ENCODE peak calls at places on chromosomes 1 and 21, in eight cellular contexts. H, S, A, Y, R, P, K and F are unnamed samples.
A peak's percentile ranks its signal among the peaks of the same experiment; 100 is the strongest.

GRCh38 chr1:103917771-103918170 is 168.1 kb downstream of the AMY1C start:
- DNase-seq in S (no peak), R (no peak), A (no peak), H (no peak), Y (no peak), K (no peak), P (no peak), F (no peak)

GRCh38 chr1:111232134-111232533 is 4.6 kb downstream of the CHI3L2 start:
- DNase-seq in S (no peak), P (no peak), K (no peak), A (no peak), Y (no peak), H (no peak), R (no peak), F (no peak)

GRCh38 chr1:26848947-26849774 is 13.8 kb upstream of the SFN start:
- DNase-seq in A (peak; percentile 88), S (no peak), H (peak; percentile 79), R (no peak), K (peak; percentile 95), P (peak; percentile 95), Y (no peak), F (peak; percentile 73)

GRCh38 chr1:119163396-119163795 is 22.9 kb upstream of the WARS2 start:
- DNase-seq in P (no peak), S (no peak), K (no peak), H (no peak), Y (no peak), R (no peak), A (no peak), F (no peak)

GRCh38 chr1:29513357-29513756 is 277.0 kb downstream of the PTPRU start:
- DNase-seq in A (peak; percentile 51), K (no peak), Y (no peak), H (peak; percentile 84), R (no peak), S (peak; percentile 43), P (peak; percentile 57), F (peak; percentile 53)

GRCh38 chr21:32889596-32889995 is 118.0 kb upstream of the PAXBP1 start:
- DNase-seq in K (no peak), H (no peak), Y (no peak), R (no peak), P (no peak), A (no peak), S (no peak), F (no peak)

GRCh38 chr1:72845342-72845741 is 563.0 kb upstream of the NEGR1 start:
- DNase-seq in H (no peak), P (peak; percentile 0), A (no peak), R (no peak), Y (no peak), K (no peak), S (no peak), F (no peak)

GRCh38 chr21:30345014-30345413 is 3.4 kb downstream of the KRTAP23-1 start:
- DNase-seq in Y (no peak), R (no peak), H (no peak), A (no peak), K (no peak), S (no peak), P (no peak), F (no peak)

GRCh38 chr21:36060159-36060921 is at the start of gene SETD4:
- DNase-seq in A (peak; percentile 93), H (peak; percentile 90), S (peak; percentile 75), K (peak; percentile 94), Y (peak; percentile 54), P (peak; percentile 95), R (peak; percentile 95), F (peak; percentile 98)

GRCh38 chr1:184822267-184822666 is 67.6 kb upstream of the EDEM3 start:
- DNase-seq in Y (no peak), K (no peak), R (no peak), P (no peak), A (no peak), S (no peak), H (no peak), F (no peak)

GRCh38 chr21:45505416-45506021 is 36.7 kb downstream of the SLC19A1 start:
- DNase-seq in K (peak; percentile 27), A (peak; percentile 87), P (no peak), H (no peak), R (peak; percentile 47), Y (no peak), S (no peak), F (no peak)

GRCh38 chr1:96358057-96358456 is 363.5 kb upstream of the PTBP2 start:
- DNase-seq in S (no peak), Y (no peak), A (no peak), R (no peak), K (no peak), H (no peak), P (peak; percentile 37), F (no peak)
- TF ChIP-seq POLR2A in S (no peak), Y (no peak), A (no peak), R (no peak), K (no peak), H (no peak), P (no peak), F (no peak)

DNA sequence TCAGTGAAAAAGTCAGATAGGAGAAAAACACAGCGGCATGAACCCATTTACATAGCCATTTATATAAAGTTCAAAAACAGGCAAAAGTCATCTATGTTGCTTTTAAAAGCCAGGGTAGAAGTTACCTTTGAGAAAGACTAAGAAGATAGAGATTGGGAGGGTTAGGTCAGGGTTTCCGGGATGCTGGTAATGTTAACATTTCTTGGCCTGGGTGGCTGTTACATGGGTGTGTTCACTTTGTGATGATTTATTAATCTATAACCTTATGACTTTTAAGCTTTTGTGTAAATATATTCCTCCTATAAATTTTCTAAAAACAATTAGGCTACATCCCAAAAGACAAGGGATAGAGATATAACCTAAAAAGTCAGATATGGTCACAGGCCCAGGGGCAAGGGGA is 15.0 kb upstream of the FAM20B start:
- DNase-seq in A (no peak), R (no peak), H (no peak), P (no peak), K (no peak), S (no peak), Y (no peak), F (no peak)
- TF ChIP-seq POLR2A in A (no peak), R (no peak), H (no peak), P (no peak), K (no peak), S (no peak), Y (no peak), F (no peak)

GRCh38 chr1:2558861-2559260 is 2.7 kb downstream of the TNFRSF14 start:
- DNase-seq in K (no peak), S (no peak), H (no peak), R (no peak), P (no peak), Y (no peak), A (no peak), F (no peak)

GRCh38 chr1:2556277-2557145 is at the start of gene TNFRSF14:
- DNase-seq in A (peak; percentile 74), P (no peak), H (no peak), Y (no peak), S (no peak), R (peak; percentile 69), K (peak; percentile 84), F (no peak)

GRCh38 chr1:2558420-2558819 is 2.2 kb downstream of the TNFRSF14 start:
- DNase-seq in R (no peak), A (no peak), K (no peak), H (no peak), S (no peak), Y (no peak), P (no peak), F (no peak)

GRCh38 chr1:2558030-2558400 is 1.8 kb downstream of the TNFRSF14 start:
- DNase-seq in Y (no peak), A (no peak), K (no peak), S (no peak), P (no peak), R (no peak), H (no peak), F (no peak)

DNA sequence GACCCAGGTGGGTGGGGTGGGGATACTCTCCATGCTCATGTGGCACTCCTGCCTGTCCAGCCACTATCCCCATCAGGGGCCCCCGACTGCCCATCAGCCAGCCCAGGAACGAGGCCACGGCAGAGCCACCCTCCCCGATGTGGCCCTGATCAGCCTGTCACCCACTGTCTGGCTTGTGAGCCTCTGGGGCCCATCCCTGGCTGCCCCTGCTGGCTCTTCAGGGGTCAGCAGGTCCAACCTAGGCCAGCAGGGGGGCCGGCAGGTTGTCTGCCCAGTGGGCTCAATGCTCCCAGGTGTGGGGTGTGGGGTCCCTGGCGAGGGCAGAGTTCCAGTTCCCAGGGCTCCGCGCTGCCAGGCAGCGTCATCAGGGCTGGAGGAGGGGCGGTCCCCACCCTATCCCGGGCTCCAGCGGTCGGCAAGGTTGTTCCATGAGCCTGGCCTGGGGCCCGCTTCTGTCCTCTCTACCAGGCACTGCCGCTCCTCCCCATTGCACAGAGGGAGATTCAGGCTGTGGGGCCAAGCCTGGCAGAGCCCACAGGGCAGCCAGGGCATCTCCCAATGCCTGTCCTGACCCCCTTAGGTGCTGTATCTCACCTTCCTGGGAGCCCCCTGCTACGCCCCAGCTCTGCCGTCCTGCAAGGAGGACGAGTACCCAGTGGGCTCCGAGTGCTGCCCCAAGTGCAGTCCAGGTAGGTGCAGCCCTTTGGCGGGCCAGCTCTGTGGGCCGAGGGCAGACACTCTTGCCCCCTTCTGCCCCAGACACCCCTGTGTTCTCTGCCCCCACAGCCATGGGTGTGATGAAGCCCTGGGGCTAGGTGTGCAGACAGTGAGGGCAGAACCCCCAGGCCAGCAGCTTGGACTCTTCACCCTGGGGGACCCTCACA is 1.2 kb downstream of the TNFRSF14 start:
- DNase-seq in H (no peak), S (no peak), A (peak; percentile 75), Y (no peak), K (peak; percentile 84), P (no peak), R (no peak), F (no peak)
- TF ChIP-seq POLR2A in H (no peak), S (no peak), A (no peak), Y (no peak), K (no peak), P (no peak), R (no peak), F (no peak)

DNA sequence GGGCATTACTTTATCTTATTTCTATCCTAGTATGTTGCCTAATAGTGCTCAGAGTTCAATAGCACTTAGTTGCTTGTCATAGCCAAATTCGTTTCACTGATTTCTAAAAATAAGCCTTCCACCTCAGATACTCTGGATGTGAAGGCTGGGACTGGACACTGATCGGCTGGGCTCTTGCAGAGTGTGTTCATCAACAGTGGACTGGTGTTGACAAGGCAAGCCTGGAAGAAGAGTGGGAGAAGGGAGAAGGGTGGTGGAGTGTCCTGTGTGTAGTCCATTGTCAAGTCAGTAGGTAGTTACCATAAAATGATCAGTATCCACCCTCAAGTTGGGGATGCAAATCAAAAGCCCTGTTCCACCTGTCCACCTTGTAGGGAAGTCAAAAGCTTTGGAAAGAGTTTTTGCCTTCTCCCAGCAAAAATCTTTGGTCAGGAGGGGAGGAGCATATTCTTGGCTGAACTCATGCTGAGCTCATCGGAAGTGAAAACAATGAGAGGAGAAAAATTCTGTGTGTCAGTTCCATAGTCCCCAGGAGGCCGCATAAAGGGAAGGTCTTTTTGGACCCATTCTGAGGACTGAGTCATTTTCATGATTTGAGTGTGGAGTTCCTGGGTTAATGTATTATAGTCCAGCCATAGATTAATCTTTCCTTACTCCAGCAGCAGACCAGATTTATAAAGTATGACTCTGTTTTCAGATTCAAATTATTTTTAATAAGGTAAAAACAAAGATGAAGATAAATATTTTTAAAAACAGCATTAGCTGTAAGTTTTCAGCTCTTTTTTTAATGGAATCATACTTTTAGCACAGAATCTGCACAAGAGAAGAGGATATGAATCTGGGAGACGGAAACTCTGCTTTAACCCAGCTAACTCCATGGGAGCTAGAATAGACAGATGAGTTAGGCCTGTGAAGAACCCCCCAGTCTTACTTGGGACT is 99.4 kb upstream of the BMP8A start:
- DNase-seq in K (no peak), Y (no peak), P (peak; percentile 75), H (no peak), A (no peak), S (no peak), R (no peak), F (no peak)
- TF ChIP-seq POLR2A in K (no peak), Y (no peak), P (no peak), H (no peak), A (no peak), S (no peak), R (no peak), F (no peak)